ENCODE peak calls at places on chromosomes 3 and 15, in six cellular contexts. One of them, this sample, is unnamed.

GRCh38 chr3:45870099-45870498 is 16.2 kb upstream of the CCR9 start:
- DNase-seq in colonic mucosa: no peak
- DNase-seq in ovary: no peak
- DNase-seq in heart left ventricle: no peak
- DNase-seq in HCT116: no peak
- DNase-seq in fibroblast of lung: no peak
- DNase-seq in this sample: no peak

GRCh38 chr15:96767703-96768434 is 437.4 kb downstream of the NR2F2 start:
- DNase-seq in fibroblast of lung: no peak
- DNase-seq in heart left ventricle: no peak
- DNase-seq in HCT116: no peak
- DNase-seq in colonic mucosa: no peak
- DNase-seq in ovary: no peak
- DNase-seq in this sample: no peak

GRCh38 chr3:141246224-141246957 is 14.8 kb downstream of the PXYLP1 start:
- DNase-seq in fibroblast of lung: no peak
- DNase-seq in colonic mucosa: no peak
- DNase-seq in heart left ventricle: no peak
- DNase-seq in HCT116: no peak
- DNase-seq in ovary: no peak
- DNase-seq in this sample: no peak

GRCh38 chr15:23532019-23532418 is 33.5 kb upstream of the MKRN3 start:
- DNase-seq in colonic mucosa: no peak
- DNase-seq in ovary: no peak
- DNase-seq in fibroblast of lung: no peak
- DNase-seq in heart left ventricle: no peak
- DNase-seq in HCT116: no peak
- DNase-seq in this sample: no peak

GRCh38 chr3:122415104-122415744 is 638 bp downstream of the WDR5B start:
- DNase-seq in colonic mucosa: peak; percentile 55
- DNase-seq in heart left ventricle: no peak
- DNase-seq in HCT116: peak; percentile 52
- DNase-seq in ovary: no peak
- DNase-seq in fibroblast of lung: peak; percentile 36
- DNase-seq in this sample: no peak

GRCh38 chr3:13877911-13878710 is 1.8 kb downstream of the WNT7A start:
- DNase-seq in fibroblast of lung: no peak
- DNase-seq in heart left ventricle: no peak
- DNase-seq in HCT116: no peak
- DNase-seq in colonic mucosa: no peak
- DNase-seq in ovary: no peak
- DNase-seq in this sample: no peak

GRCh38 chr3:1007890-1008289 is 84.9 kb upstream of the CNTN6 start:
- DNase-seq in fibroblast of lung: peak; percentile 45
- DNase-seq in heart left ventricle: no peak
- DNase-seq in HCT116: no peak
- DNase-seq in colonic mucosa: no peak
- DNase-seq in ovary: no peak
- DNase-seq in this sample: no peak

GRCh38 chr15:31080618-31081017 is 20.9 kb downstream of the TRPM1 start:
- DNase-seq in ovary: peak; percentile 59
- DNase-seq in colonic mucosa: peak; percentile 58
- DNase-seq in heart left ventricle: peak; percentile 38
- DNase-seq in HCT116: peak; percentile 15
- DNase-seq in fibroblast of lung: peak; percentile 48
- DNase-seq in this sample: peak; percentile 72

GRCh38 chr3:154181127-154181691 is 60.0 kb downstream of the ARHGEF26 start:
- DNase-seq in colonic mucosa: no peak
- DNase-seq in HCT116: no peak
- DNase-seq in ovary: no peak
- DNase-seq in heart left ventricle: no peak
- DNase-seq in fibroblast of lung: no peak
- DNase-seq in this sample: no peak

GRCh38 chr3:64048631-64049061 is 25.4 kb upstream of the PSMD6 start:
- DNase-seq in heart left ventricle: no peak
- DNase-seq in ovary: no peak
- DNase-seq in HCT116: no peak
- DNase-seq in colonic mucosa: no peak
- DNase-seq in fibroblast of lung: peak; percentile 53
- DNase-seq in this sample: no peak

GRCh38 chr3:170572665-170573253 is 13.1 kb downstream of the SLC7A14 start:
- DNase-seq in HCT116: no peak
- DNase-seq in fibroblast of lung: peak; percentile 78
- DNase-seq in heart left ventricle: no peak
- DNase-seq in ovary: no peak
- DNase-seq in colonic mucosa: no peak
- DNase-seq in this sample: no peak

GRCh38 chr15:98063311-98063710 is 102.8 kb downstream of the ARRDC4 start:
- DNase-seq in colonic mucosa: no peak
- DNase-seq in fibroblast of lung: no peak
- DNase-seq in heart left ventricle: no peak
- DNase-seq in ovary: no peak
- DNase-seq in HCT116: no peak
- DNase-seq in this sample: no peak

GRCh38 chr3:140170612-140171011 is 235.6 kb downstream of the CLSTN2 start:
- DNase-seq in ovary: no peak
- DNase-seq in HCT116: no peak
- DNase-seq in heart left ventricle: no peak
- DNase-seq in colonic mucosa: no peak
- DNase-seq in fibroblast of lung: no peak
- DNase-seq in this sample: no peak

GRCh38 chr3:175070946-175071345 is 211.8 kb downstream of the NAALADL2 start:
- DNase-seq in fibroblast of lung: no peak
- DNase-seq in HCT116: no peak
- DNase-seq in colonic mucosa: no peak
- DNase-seq in heart left ventricle: no peak
- DNase-seq in ovary: no peak
- DNase-seq in this sample: no peak

GRCh38 chr3:154280161-154280560 is 44.1 kb downstream of the DHX36 start:
- DNase-seq in colonic mucosa: no peak
- DNase-seq in HCT116: no peak
- DNase-seq in fibroblast of lung: no peak
- DNase-seq in heart left ventricle: no peak
- DNase-seq in ovary: no peak
- DNase-seq in this sample: no peak

GRCh38 chr3:15815696-15816095 is 17.9 kb upstream of the ANKRD28 start:
- DNase-seq in colonic mucosa: no peak
- DNase-seq in ovary: no peak
- DNase-seq in fibroblast of lung: peak; percentile 91
- DNase-seq in heart left ventricle: no peak
- DNase-seq in HCT116: peak; percentile 49
- DNase-seq in this sample: no peak

GRCh38 chr3:170180952-170181876 is at the start of gene PHC3:
- DNase-seq in HCT116: peak; percentile 75
- DNase-seq in heart left ventricle: peak; percentile 95
- DNase-seq in fibroblast of lung: peak; percentile 90
- DNase-seq in ovary: peak; percentile 90
- DNase-seq in colonic mucosa: peak; percentile 95
- DNase-seq in this sample: peak; percentile 85

GRCh38 chr3:30658328-30659052 is 52.1 kb downstream of the TGFBR2 start:
- DNase-seq in heart left ventricle: peak; percentile 54
- DNase-seq in HCT116: peak; percentile 13
- DNase-seq in ovary: no peak
- DNase-seq in fibroblast of lung: peak; percentile 68
- DNase-seq in colonic mucosa: no peak
- DNase-seq in this sample: no peak

GRCh38 chr3:48406443-48407431 is 23.1 kb downstream of the PLXNB1 start:
- DNase-seq in HCT116: no peak
- DNase-seq in heart left ventricle: no peak
- DNase-seq in ovary: no peak
- DNase-seq in fibroblast of lung: no peak
- DNase-seq in colonic mucosa: peak; percentile 13
- DNase-seq in this sample: peak; percentile 33

GRCh38 chr3:30617069-30617468 is 10.7 kb downstream of the TGFBR2 start:
- DNase-seq in colonic mucosa: no peak
- DNase-seq in HCT116: no peak
- DNase-seq in heart left ventricle: no peak
- DNase-seq in fibroblast of lung: no peak
- DNase-seq in ovary: no peak
- DNase-seq in this sample: no peak

GRCh38 chr3:26652157-26652556 is 29.6 kb downstream of the LRRC3B start:
- DNase-seq in fibroblast of lung: no peak
- DNase-seq in ovary: no peak
- DNase-seq in HCT116: no peak
- DNase-seq in heart left ventricle: peak; percentile 34
- DNase-seq in colonic mucosa: no peak
- DNase-seq in this sample: no peak

GRCh38 chr3:142782616-142783015 is 58.8 kb downstream of the TRPC1 start:
- DNase-seq in ovary: no peak
- DNase-seq in HCT116: no peak
- DNase-seq in colonic mucosa: no peak
- DNase-seq in fibroblast of lung: no peak
- DNase-seq in heart left ventricle: no peak
- DNase-seq in this sample: no peak

GRCh38 chr15:80233511-80234080 is 18.4 kb downstream of the CTXND1 start:
- DNase-seq in ovary: no peak
- DNase-seq in HCT116: no peak
- DNase-seq in fibroblast of lung: no peak
- DNase-seq in heart left ventricle: no peak
- DNase-seq in colonic mucosa: no peak
- DNase-seq in this sample: no peak
- TF ChIP-seq CTCF in ovary: no peak
- TF ChIP-seq CTCF in HCT116: no peak
- TF ChIP-seq CTCF in fibroblast of lung: no peak
- TF ChIP-seq CTCF in heart left ventricle: no peak
- TF ChIP-seq CTCF in colonic mucosa: no peak
- TF ChIP-seq CTCF in this sample: no peak

GRCh38 chr15:40010681-40011080 is 28.3 kb downstream of the SRP14 start:
- DNase-seq in fibroblast of lung: peak; percentile 95
- DNase-seq in ovary: no peak
- DNase-seq in colonic mucosa: no peak
- DNase-seq in heart left ventricle: no peak
- DNase-seq in HCT116: no peak
- DNase-seq in this sample: no peak
- H3K36me3 ChIP-seq in fibroblast of lung: peaks cover 23% of the 10 kb centered on the region
- H3K36me3 ChIP-seq in ovary: no peaks in the 10 kb centered on the region
- H3K36me3 ChIP-seq in colonic mucosa: peaks cover 4% of the 10 kb centered on the region
- H3K36me3 ChIP-seq in heart left ventricle: peaks cover 2% of the 10 kb centered on the region
- H3K36me3 ChIP-seq in HCT116: peaks cover 27% of the 10 kb centered on the region
- H3K36me3 ChIP-seq in this sample: peaks cover 98% of the 10 kb centered on the region

GRCh38 chr15:82046668-82047492 is 1.1 kb upstream of the MEX3B start:
- DNase-seq in colonic mucosa: peak; percentile 91
- DNase-seq in fibroblast of lung: peak; percentile 92
- DNase-seq in heart left ventricle: peak; percentile 93
- DNase-seq in ovary: peak; percentile 84
- DNase-seq in HCT116: peak; percentile 76
- DNase-seq in this sample: peak; percentile 90

GRCh38 chr15:82048809-82049208 is 3.0 kb upstream of the MEX3B start:
- DNase-seq in colonic mucosa: no peak
- DNase-seq in fibroblast of lung: no peak
- DNase-seq in heart left ventricle: no peak
- DNase-seq in ovary: no peak
- DNase-seq in HCT116: no peak
- DNase-seq in this sample: peak; percentile 19

GRCh38 chr15:82045179-82045891 is 483 bp downstream of the MEX3B start:
- DNase-seq in colonic mucosa: peak; percentile 43
- DNase-seq in ovary: peak; percentile 22
- DNase-seq in HCT116: no peak
- DNase-seq in fibroblast of lung: peak; percentile 53
- DNase-seq in heart left ventricle: peak; percentile 52
- DNase-seq in this sample: peak; percentile 76

GRCh38 chr15:82045892-82046667 is at the start of gene MEX3B:
- DNase-seq in HCT116: peak; percentile 86
- DNase-seq in ovary: peak; percentile 91
- DNase-seq in heart left ventricle: peak; percentile 98
- DNase-seq in colonic mucosa: peak; percentile 94
- DNase-seq in fibroblast of lung: peak; percentile 98
- DNase-seq in this sample: peak; percentile 99

GRCh38 chr15:82047493-82048446 is 2.0 kb upstream of the MEX3B start:
- DNase-seq in fibroblast of lung: peak; percentile 28
- DNase-seq in HCT116: no peak
- DNase-seq in heart left ventricle: no peak
- DNase-seq in ovary: peak; percentile 11
- DNase-seq in colonic mucosa: no peak
- DNase-seq in this sample: no peak
- TF ChIP-seq CTCF in fibroblast of lung: no peak
- TF ChIP-seq CTCF in HCT116: no peak
- TF ChIP-seq CTCF in heart left ventricle: peak; percentile 7
- TF ChIP-seq CTCF in ovary: no peak
- TF ChIP-seq CTCF in colonic mucosa: no peak
- TF ChIP-seq CTCF in this sample: peak; percentile 61

GRCh38 chr15:58438956-58439355 is 7.2 kb downstream of the LIPC start:
- DNase-seq in heart left ventricle: peak; percentile 47
- DNase-seq in fibroblast of lung: peak; percentile 69
- DNase-seq in ovary: peak; percentile 15
- DNase-seq in HCT116: peak; percentile 60
- DNase-seq in colonic mucosa: peak; percentile 71
- DNase-seq in this sample: no peak
- H3K36me3 ChIP-seq in heart left ventricle: no peaks in the 10 kb centered on the region
- H3K36me3 ChIP-seq in fibroblast of lung: no peaks in the 10 kb centered on the region
- H3K36me3 ChIP-seq in ovary: no peaks in the 10 kb centered on the region
- H3K36me3 ChIP-seq in HCT116: no peaks in the 10 kb centered on the region
- H3K36me3 ChIP-seq in colonic mucosa: no peaks in the 10 kb centered on the region
- H3K36me3 ChIP-seq in this sample: no peaks in the 10 kb centered on the region

GRCh38 chr3:187972454-187972853 is 181.5 kb upstream of the LPP start:
- DNase-seq in ovary: no peak
- DNase-seq in heart left ventricle: no peak
- DNase-seq in colonic mucosa: no peak
- DNase-seq in fibroblast of lung: peak; percentile 37
- DNase-seq in HCT116: no peak
- DNase-seq in this sample: no peak

GRCh38 chr3:187975571-187976360 is 178.2 kb upstream of the LPP start:
- DNase-seq in fibroblast of lung: no peak
- DNase-seq in heart left ventricle: no peak
- DNase-seq in ovary: no peak
- DNase-seq in HCT116: peak; percentile 4
- DNase-seq in colonic mucosa: no peak
- DNase-seq in this sample: no peak

GRCh38 chr3:187976361-187976900 is 177.5 kb upstream of the LPP start:
- DNase-seq in HCT116: no peak
- DNase-seq in ovary: no peak
- DNase-seq in colonic mucosa: no peak
- DNase-seq in fibroblast of lung: no peak
- DNase-seq in heart left ventricle: no peak
- DNase-seq in this sample: no peak

GRCh38 chr3:187973977-187974856 is 179.7 kb upstream of the LPP start:
- DNase-seq in fibroblast of lung: no peak
- DNase-seq in ovary: no peak
- DNase-seq in heart left ventricle: no peak
- DNase-seq in HCT116: no peak
- DNase-seq in colonic mucosa: no peak
- DNase-seq in this sample: no peak

GRCh38 chr3:187974857-187975257 is 179.1 kb upstream of the LPP start:
- DNase-seq in fibroblast of lung: no peak
- DNase-seq in colonic mucosa: no peak
- DNase-seq in heart left ventricle: no peak
- DNase-seq in ovary: no peak
- DNase-seq in HCT116: no peak
- DNase-seq in this sample: no peak
- TF ChIP-seq CTCF in fibroblast of lung: no peak
- TF ChIP-seq CTCF in colonic mucosa: no peak
- TF ChIP-seq CTCF in heart left ventricle: no peak
- TF ChIP-seq CTCF in ovary: no peak
- TF ChIP-seq CTCF in HCT116: no peak
- TF ChIP-seq CTCF in this sample: peak; percentile 27